ENCODE peak calls at places on chromosomes 5 and 9, in nine cellular contexts. One of them, this sample, is unnamed.

GRCh38 chr9:83934569-83935275 is 13.5 kb upstream of the KIF27 start:
- DNase-seq in epithelial cell of esophagus: peak
- DNase-seq in tibial artery: no peak
- DNase-seq in neural crest cell: no peak
- DNase-seq in dorsolateral prefrontal cortex: no peak
- DNase-seq in fibroblast of pulmonary artery: peak
- DNase-seq in progenitor cell of endocrine pancreas: no peak
- DNase-seq in Peyer's patch: no peak
- DNase-seq in PC-3: peak
- DNase-seq in this sample: no peak

GRCh38 chr5:34687269-34688011 is 31.3 kb downstream of the RAI14 start:
- DNase-seq in progenitor cell of endocrine pancreas: no peak
- DNase-seq in Peyer's patch: no peak
- DNase-seq in tibial artery: no peak
- DNase-seq in neural crest cell: no peak
- DNase-seq in PC-3: no peak
- DNase-seq in epithelial cell of esophagus: no peak
- DNase-seq in dorsolateral prefrontal cortex: no peak
- DNase-seq in fibroblast of pulmonary artery: peak
- DNase-seq in this sample: no peak

GRCh38 chr9:115058684-115059315 is 59.2 kb downstream of the TNC start:
- DNase-seq in epithelial cell of esophagus: peak
- DNase-seq in dorsolateral prefrontal cortex: no peak
- DNase-seq in PC-3: peak
- DNase-seq in neural crest cell: no peak
- DNase-seq in progenitor cell of endocrine pancreas: no peak
- DNase-seq in Peyer's patch: no peak
- DNase-seq in fibroblast of pulmonary artery: peak
- DNase-seq in tibial artery: no peak
- DNase-seq in this sample: no peak

GRCh38 chr5:170597876-170598275 is 94.1 kb downstream of the KCNIP1 start:
- DNase-seq in PC-3: no peak
- DNase-seq in neural crest cell: no peak
- DNase-seq in progenitor cell of endocrine pancreas: no peak
- DNase-seq in fibroblast of pulmonary artery: peak
- DNase-seq in Peyer's patch: no peak
- DNase-seq in dorsolateral prefrontal cortex: no peak
- DNase-seq in tibial artery: no peak
- DNase-seq in epithelial cell of esophagus: no peak
- DNase-seq in this sample: no peak

GRCh38 chr5:42522783-42523182 is 99.5 kb downstream of the GHR start:
- DNase-seq in dorsolateral prefrontal cortex: no peak
- DNase-seq in PC-3: no peak
- DNase-seq in progenitor cell of endocrine pancreas: no peak
- DNase-seq in Peyer's patch: no peak
- DNase-seq in epithelial cell of esophagus: no peak
- DNase-seq in neural crest cell: no peak
- DNase-seq in tibial artery: no peak
- DNase-seq in fibroblast of pulmonary artery: no peak
- DNase-seq in this sample: no peak

GRCh38 chr5:83474986-83475385 is 3.4 kb downstream of the VCAN start:
- DNase-seq in PC-3: peak
- DNase-seq in fibroblast of pulmonary artery: no peak
- DNase-seq in dorsolateral prefrontal cortex: no peak
- DNase-seq in tibial artery: peak
- DNase-seq in progenitor cell of endocrine pancreas: no peak
- DNase-seq in neural crest cell: no peak
- DNase-seq in Peyer's patch: no peak
- DNase-seq in epithelial cell of esophagus: peak
- DNase-seq in this sample: no peak

GRCh38 chr9:127803507-127804352 is 1.0 kb downstream of the FPGS start:
- DNase-seq in tibial artery: peak
- DNase-seq in PC-3: peak
- DNase-seq in progenitor cell of endocrine pancreas: no peak
- DNase-seq in Peyer's patch: no peak
- DNase-seq in epithelial cell of esophagus: peak
- DNase-seq in fibroblast of pulmonary artery: peak
- DNase-seq in neural crest cell: no peak
- DNase-seq in dorsolateral prefrontal cortex: no peak
- DNase-seq in this sample: peak

GRCh38 chr5:76251656-76252055 is 151.4 kb upstream of the IQGAP2 start:
- DNase-seq in PC-3: no peak
- DNase-seq in progenitor cell of endocrine pancreas: no peak
- DNase-seq in fibroblast of pulmonary artery: no peak
- DNase-seq in epithelial cell of esophagus: no peak
- DNase-seq in tibial artery: no peak
- DNase-seq in neural crest cell: no peak
- DNase-seq in Peyer's patch: no peak
- DNase-seq in dorsolateral prefrontal cortex: no peak
- DNase-seq in this sample: no peak

GRCh38 chr5:177444106-177445051 is 2.2 kb upstream of the PRR7 start:
- DNase-seq in neural crest cell: no peak
- DNase-seq in tibial artery: no peak
- DNase-seq in dorsolateral prefrontal cortex: no peak
- DNase-seq in PC-3: no peak
- DNase-seq in epithelial cell of esophagus: no peak
- DNase-seq in Peyer's patch: peak
- DNase-seq in fibroblast of pulmonary artery: no peak
- DNase-seq in progenitor cell of endocrine pancreas: no peak
- DNase-seq in this sample: no peak

GRCh38 chr9:19629506-19629905 is 159.3 kb downstream of the SLC24A2 start:
- DNase-seq in progenitor cell of endocrine pancreas: no peak
- DNase-seq in fibroblast of pulmonary artery: no peak
- DNase-seq in tibial artery: no peak
- DNase-seq in epithelial cell of esophagus: no peak
- DNase-seq in Peyer's patch: no peak
- DNase-seq in PC-3: no peak
- DNase-seq in neural crest cell: peak
- DNase-seq in dorsolateral prefrontal cortex: no peak
- DNase-seq in this sample: no peak
- TF ChIP-seq CTCF in progenitor cell of endocrine pancreas: peak
- TF ChIP-seq CTCF in fibroblast of pulmonary artery: no peak
- TF ChIP-seq CTCF in tibial artery: no peak
- TF ChIP-seq CTCF in epithelial cell of esophagus: no peak
- TF ChIP-seq CTCF in Peyer's patch: no peak
- TF ChIP-seq CTCF in PC-3: no peak
- TF ChIP-seq CTCF in neural crest cell: peak
- TF ChIP-seq CTCF in dorsolateral prefrontal cortex: no peak
- TF ChIP-seq CTCF in this sample: no peak

GRCh38 chr9:108467653-108468324 is 388.0 kb downstream of the ACTL7B start:
- DNase-seq in tibial artery: no peak
- DNase-seq in progenitor cell of endocrine pancreas: no peak
- DNase-seq in neural crest cell: no peak
- DNase-seq in fibroblast of pulmonary artery: peak
- DNase-seq in PC-3: peak
- DNase-seq in Peyer's patch: no peak
- DNase-seq in dorsolateral prefrontal cortex: no peak
- DNase-seq in epithelial cell of esophagus: no peak
- DNase-seq in this sample: peak

GRCh38 chr9:108469654-108470053 is 386.1 kb downstream of the ACTL7B start:
- DNase-seq in neural crest cell: no peak
- DNase-seq in tibial artery: no peak
- DNase-seq in fibroblast of pulmonary artery: peak
- DNase-seq in progenitor cell of endocrine pancreas: no peak
- DNase-seq in epithelial cell of esophagus: no peak
- DNase-seq in dorsolateral prefrontal cortex: no peak
- DNase-seq in PC-3: peak
- DNase-seq in Peyer's patch: no peak
- DNase-seq in this sample: no peak

GRCh38 chr9:108463927-108464606 is 391.7 kb downstream of the ACTL7B start:
- DNase-seq in tibial artery: no peak
- DNase-seq in PC-3: no peak
- DNase-seq in neural crest cell: no peak
- DNase-seq in Peyer's patch: no peak
- DNase-seq in fibroblast of pulmonary artery: peak
- DNase-seq in dorsolateral prefrontal cortex: no peak
- DNase-seq in epithelial cell of esophagus: no peak
- DNase-seq in progenitor cell of endocrine pancreas: no peak
- DNase-seq in this sample: peak

GRCh38 chr9:108466238-108466637 is 389.5 kb downstream of the ACTL7B start:
- DNase-seq in progenitor cell of endocrine pancreas: no peak
- DNase-seq in fibroblast of pulmonary artery: no peak
- DNase-seq in dorsolateral prefrontal cortex: no peak
- DNase-seq in epithelial cell of esophagus: no peak
- DNase-seq in PC-3: no peak
- DNase-seq in tibial artery: no peak
- DNase-seq in neural crest cell: no peak
- DNase-seq in Peyer's patch: no peak
- DNase-seq in this sample: no peak

GRCh38 chr9:108468364-108468763 is 387.4 kb downstream of the ACTL7B start:
- DNase-seq in PC-3: peak
- DNase-seq in fibroblast of pulmonary artery: peak
- DNase-seq in dorsolateral prefrontal cortex: no peak
- DNase-seq in epithelial cell of esophagus: peak
- DNase-seq in tibial artery: no peak
- DNase-seq in Peyer's patch: no peak
- DNase-seq in progenitor cell of endocrine pancreas: no peak
- DNase-seq in neural crest cell: peak
- DNase-seq in this sample: peak
- TF ChIP-seq CTCF in PC-3: peak
- TF ChIP-seq CTCF in fibroblast of pulmonary artery: peak
- TF ChIP-seq CTCF in dorsolateral prefrontal cortex: no peak
- TF ChIP-seq CTCF in epithelial cell of esophagus: peak
- TF ChIP-seq CTCF in tibial artery: no peak
- TF ChIP-seq CTCF in Peyer's patch: no peak
- TF ChIP-seq CTCF in progenitor cell of endocrine pancreas: peak
- TF ChIP-seq CTCF in neural crest cell: peak
- TF ChIP-seq CTCF in this sample: peak

DNA sequence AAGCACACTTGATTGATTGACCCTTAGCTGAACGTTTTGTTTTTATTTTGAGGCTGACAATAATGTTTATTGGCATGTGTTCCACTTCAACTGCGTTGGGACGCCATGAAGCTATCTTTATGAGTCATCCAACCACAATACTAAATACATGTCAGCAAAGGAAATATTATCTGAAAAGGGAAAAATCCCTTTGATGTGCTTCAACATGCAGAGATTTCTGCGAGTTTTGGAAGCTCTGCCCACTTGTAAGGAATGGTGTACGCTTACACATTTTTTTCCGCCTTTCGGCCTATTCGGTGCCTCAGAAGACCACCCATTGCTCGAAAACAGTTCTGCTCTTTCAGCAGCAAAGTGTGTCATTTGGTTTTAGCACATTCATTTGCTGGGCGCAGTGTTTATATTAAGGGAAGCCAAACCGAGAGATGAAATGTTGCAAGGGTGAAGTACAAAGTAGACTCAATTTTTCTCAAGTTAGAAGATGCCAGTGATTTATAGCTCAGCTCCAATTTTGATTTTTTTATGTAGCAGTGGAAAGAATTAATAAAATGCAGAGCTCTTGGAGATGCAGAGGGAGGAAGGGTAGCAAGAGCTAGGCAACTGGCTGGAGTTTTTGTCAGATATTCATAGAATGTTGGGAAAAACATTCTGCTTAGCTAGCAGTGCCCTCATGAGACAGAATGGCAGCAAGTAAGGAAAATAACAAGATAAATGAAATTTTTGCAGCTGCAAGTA is 68.9 kb downstream of the PRDM6 start:
- DNase-seq in Peyer's patch: no peak
- DNase-seq in tibial artery: no peak
- DNase-seq in progenitor cell of endocrine pancreas: no peak
- DNase-seq in dorsolateral prefrontal cortex: no peak
- DNase-seq in epithelial cell of esophagus: peak
- DNase-seq in PC-3: peak
- DNase-seq in neural crest cell: no peak
- DNase-seq in fibroblast of pulmonary artery: peak
- DNase-seq in this sample: no peak
- TF ChIP-seq CTCF in Peyer's patch: no peak
- TF ChIP-seq CTCF in tibial artery: no peak
- TF ChIP-seq CTCF in progenitor cell of endocrine pancreas: no peak
- TF ChIP-seq CTCF in dorsolateral prefrontal cortex: no peak
- TF ChIP-seq CTCF in epithelial cell of esophagus: no peak
- TF ChIP-seq CTCF in PC-3: no peak
- TF ChIP-seq CTCF in neural crest cell: no peak
- TF ChIP-seq CTCF in fibroblast of pulmonary artery: peak
- TF ChIP-seq CTCF in this sample: no peak

DNA sequence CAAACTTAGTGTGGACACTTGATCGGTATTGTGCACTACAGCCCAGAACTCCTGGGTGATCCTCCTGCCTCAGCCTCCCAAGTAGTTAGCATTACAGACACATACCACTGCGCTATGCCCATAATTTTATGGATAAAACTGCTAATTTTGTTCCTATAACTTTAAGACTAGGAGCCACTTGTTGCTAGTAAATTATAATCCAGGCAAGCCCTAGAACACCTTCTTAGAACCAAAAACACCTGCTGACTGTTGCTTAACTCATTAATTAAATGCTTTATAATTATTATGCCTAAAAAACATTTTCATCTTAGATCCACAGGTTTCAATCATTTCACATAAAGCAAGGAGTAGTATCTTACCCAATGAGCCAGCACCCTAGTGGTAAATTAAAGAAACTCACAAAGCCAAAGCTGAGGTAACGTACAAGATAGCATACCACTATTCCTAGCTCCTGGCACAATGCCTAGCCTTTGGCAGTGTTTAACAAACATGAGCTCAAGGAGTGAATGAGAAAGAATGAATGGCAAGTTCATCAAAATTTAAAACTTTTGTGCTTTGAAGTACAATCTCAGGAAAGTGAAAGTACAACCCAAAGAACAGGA is 5.4 kb downstream of the MRPS27 start:
- DNase-seq in fibroblast of pulmonary artery: peak
- DNase-seq in Peyer's patch: no peak
- DNase-seq in neural crest cell: no peak
- DNase-seq in progenitor cell of endocrine pancreas: no peak
- DNase-seq in dorsolateral prefrontal cortex: no peak
- DNase-seq in epithelial cell of esophagus: peak
- DNase-seq in PC-3: peak
- DNase-seq in tibial artery: no peak
- DNase-seq in this sample: no peak
- TF ChIP-seq CTCF in fibroblast of pulmonary artery: peak
- TF ChIP-seq CTCF in Peyer's patch: no peak
- TF ChIP-seq CTCF in neural crest cell: peak
- TF ChIP-seq CTCF in progenitor cell of endocrine pancreas: no peak
- TF ChIP-seq CTCF in dorsolateral prefrontal cortex: no peak
- TF ChIP-seq CTCF in epithelial cell of esophagus: peak
- TF ChIP-seq CTCF in PC-3: peak
- TF ChIP-seq CTCF in tibial artery: no peak
- TF ChIP-seq CTCF in this sample: no peak

DNA sequence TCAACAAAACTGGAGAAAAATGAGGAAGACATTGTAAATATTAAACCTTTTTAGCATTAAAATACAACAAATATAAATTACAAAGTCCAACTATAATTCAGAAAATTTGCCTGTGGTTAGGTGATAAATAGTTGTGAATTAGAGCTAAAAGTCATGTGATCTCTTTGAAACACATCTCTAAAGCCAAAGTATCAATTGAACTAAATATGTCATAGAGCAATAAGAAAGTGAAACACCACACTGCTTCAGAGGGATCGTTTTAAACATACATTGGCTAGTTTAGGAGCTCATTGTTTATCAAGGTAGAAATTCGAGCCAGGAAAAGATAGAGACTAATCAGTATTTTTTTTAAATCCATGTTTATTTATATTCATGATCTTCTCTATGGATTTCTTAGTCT is 606.3 kb upstream of the ITGA1 start:
- DNase-seq in dorsolateral prefrontal cortex: no peak
- DNase-seq in tibial artery: no peak
- DNase-seq in neural crest cell: no peak
- DNase-seq in progenitor cell of endocrine pancreas: no peak
- DNase-seq in epithelial cell of esophagus: no peak
- DNase-seq in PC-3: no peak
- DNase-seq in fibroblast of pulmonary artery: no peak
- DNase-seq in Peyer's patch: no peak
- DNase-seq in this sample: no peak
- TF ChIP-seq CTCF in dorsolateral prefrontal cortex: no peak
- TF ChIP-seq CTCF in tibial artery: no peak
- TF ChIP-seq CTCF in neural crest cell: no peak
- TF ChIP-seq CTCF in progenitor cell of endocrine pancreas: no peak
- TF ChIP-seq CTCF in epithelial cell of esophagus: no peak
- TF ChIP-seq CTCF in PC-3: no peak
- TF ChIP-seq CTCF in fibroblast of pulmonary artery: no peak
- TF ChIP-seq CTCF in Peyer's patch: no peak
- TF ChIP-seq CTCF in this sample: no peak

This sample was measured in transverse colon.